ENCODE peak calls at places on chromosomes 1 and 21, in six cellular contexts. T is SJSA1; G is smooth muscle cell of the brain vasculature; Q is stimulated activated CD4-positive, alpha-beta T cell treated with anti-CD3 and anti-CD28 coated beads, Interleukin-4, amount 100 ng/mL, for 4 hours; O is cardiac muscle cell; V is AG10803. J is an unnamed sample.

GRCh38 chr1:156523801-156524480 is 23.4 kb upstream of the MEF2D start:
- DNase-seq in T (no peak), G (no peak), Q (no peak), O (no peak), V (no peak), J (no peak)

GRCh38 chr1:246795094-246795671 is 71.0 kb downstream of the SCCPDH start:
- DNase-seq in T (no peak), G (no peak), Q (no peak), O (no peak), V (no peak), J (no peak)

GRCh38 chr21:41582866-41583265 is 74.9 kb upstream of the TMPRSS2 start:
- DNase-seq in T (no peak), G (no peak), Q (no peak), O (no peak), V (no peak), J (no peak)

GRCh38 chr1:89516055-89516454 is 8.6 kb upstream of the LRRC8B start:
- DNase-seq in T (peak; percentile 47), G (no peak), Q (no peak), O (peak; percentile 43), V (peak; percentile 52), J (no peak)

GRCh38 chr21:35179990-35180557 is 131.0 kb upstream of the RUNX1 start:
- DNase-seq in T (no peak), G (no peak), Q (no peak), O (peak; percentile 63), V (peak; percentile 71), J (no peak)

GRCh38 chr1:114549137-114549536 is 32.3 kb downstream of the BCAS2 start:
- DNase-seq in T (no peak), G (no peak), Q (no peak), O (peak; percentile 29), V (peak; percentile 1), J (no peak)

GRCh38 chr1:60559371-60559770 is 485.8 kb upstream of the C1orf87 start:
- DNase-seq in T (no peak), G (no peak), Q (no peak), O (no peak), V (no peak), J (no peak)

GRCh38 chr1:21664806-21665588 is 4.2 kb downstream of the RAP1GAP start:
- DNase-seq in T (no peak), G (no peak), Q (no peak), O (no peak), V (no peak), J (peak; percentile 7)

GRCh38 chr1:175073054-175073453 is 5.4 kb downstream of the TNN start:
- DNase-seq in T (no peak), G (no peak), Q (no peak), O (peak; percentile 28), V (peak; percentile 85), J (no peak)